ENCODE peak calls at places on chromosomes 7 and 10, in six cellular contexts. P is K562, A is transverse colon, R is T-helper 9 cell, W is NCI-H1436, G is HT1080. O is an unnamed sample.

GRCh38 chr7:119483364-119483763 is 789.6 kb upstream of the KCND2 start:
- DNase-seq in R (no peak), A (no peak), P (no peak), G (no peak), W (no peak), O (no peak)

GRCh38 chr7:131537581-131537980 is 18.8 kb downstream of the PODXL start:
- DNase-seq in P (no peak), G (no peak), A (no peak), W (no peak), R (no peak), O (no peak)

GRCh38 chr7:76372984-76373833 is 14.4 kb upstream of the YWHAG start:
- DNase-seq in P (peak; percentile 91), G (peak; percentile 78), W (no peak), R (no peak), A (no peak), O (no peak)

GRCh38 chr10:32054087-32054486 is 2.1 kb downstream of the KIF5B start:
- DNase-seq in A (peak; percentile 32), W (no peak), G (peak; percentile 30), P (no peak), R (no peak), O (peak; percentile 1)

GRCh38 chr7:40234046-40234445 is 99.2 kb downstream of the SUGCT start:
- DNase-seq in P (no peak), A (peak; percentile 61), W (no peak), R (no peak), G (no peak), O (no peak)

GRCh38 chr7:60706-61105 is 131.7 kb upstream of the FAM20C start:
- DNase-seq in R (no peak), P (no peak), W (no peak), A (peak; percentile 3), G (no peak), O (no peak)

GRCh38 chr10:31490858-31491504 is 172.0 kb downstream of the ZEB1 start:
- DNase-seq in A (no peak), G (peak; percentile 49), P (no peak), W (no peak), R (no peak), O (no peak)

GRCh38 chr7:157513162-157513621 is 176.4 kb downstream of the DNAJB6 start:
- DNase-seq in P (peak; percentile 55), A (no peak), G (no peak), W (no peak), R (no peak), O (no peak)

GRCh38 chr10:67520924-67521520 is 175.0 kb downstream of the CTNNA3 start:
- DNase-seq in P (peak; percentile 17), G (peak; percentile 25), W (peak; percentile 17), A (peak; percentile 10), R (peak; percentile 10), O (peak; percentile 46)

GRCh38 chr7:39333701-39334100 is 232.5 kb upstream of the YAE1 start:
- DNase-seq in W (no peak), G (no peak), R (no peak), A (no peak), P (no peak), O (no peak)

GRCh38 chr10:35347088-35347487 is 10.8 kb downstream of the CCNY start:
- DNase-seq in G (no peak), W (no peak), A (no peak), R (no peak), P (no peak), O (no peak)

GRCh38 chr10:79084012-79084971 is 15.5 kb downstream of the ZMIZ1 start:
- DNase-seq in A (peak; percentile 91), P (peak; percentile 87), G (peak; percentile 86), R (no peak), W (no peak), O (no peak)

GRCh38 chr7:40916811-40917210 is 782.0 kb downstream of the SUGCT start:
- DNase-seq in G (no peak), W (no peak), R (no peak), A (no peak), P (no peak), O (no peak)